ENCODE peak calls at places on chromosome X, in six cellular contexts. Y is body of pancreas, L is suprapubic skin, T is uterus, I is sigmoid colon, X is thyroid gland. J is an unnamed sample.

GRCh38 chrX:136658151-136658550 is 10.2 kb downstream of the CD40LG start:
- DNase-seq in Y (no peak), L (no peak), T (no peak), I (no peak), X (no peak), J (no peak)

GRCh38 chrX:80511969-80512760 is 91.9 kb downstream of the TENT5D start:
- DNase-seq in Y (no peak), L (no peak), T (no peak), I (no peak), X (peak; percentile 4), J (no peak)

GRCh38 chrX:115226929-115227328 is 7.0 kb downstream of the LRCH2 start:
- DNase-seq in Y (no peak), L (no peak), T (no peak), I (no peak), X (peak; percentile 33), J (no peak)

GRCh38 chrX:33188286-33188685 is 23.1 kb downstream of the DMD start:
- DNase-seq in Y (no peak), L (no peak), T (no peak), I (no peak), X (no peak), J (no peak)

GRCh38 chrX:135923353-135923752 is 29.8 kb downstream of the SAGE1 start:
- DNase-seq in Y (no peak), L (no peak), T (no peak), I (no peak), X (no peak), J (no peak)

GRCh38 chrX:46967547-46967946 is 55.3 kb downstream of the JADE3 start:
- DNase-seq in Y (no peak), L (no peak), T (no peak), I (no peak), X (peak; percentile 36), J (no peak)

GRCh38 chrX:118350221-118350620 is 4.3 kb downstream of the WDR44 start:
- DNase-seq in Y (no peak), L (no peak), T (no peak), I (no peak), X (no peak), J (no peak)

GRCh38 chrX:3136161-3136961 is 95.1 kb downstream of the ARSF start:
- DNase-seq in Y (no peak), L (no peak), T (no peak), I (no peak), X (no peak), J (no peak)

GRCh38 chrX:150211988-150212387 is 151.1 kb upstream of the MAMLD1 start:
- DNase-seq in Y (no peak), L (no peak), T (no peak), I (no peak), X (no peak), J (no peak)

GRCh38 chrX:9285342-9285771 is 179.5 kb upstream of the TBL1X start:
- DNase-seq in Y (no peak), L (no peak), T (no peak), I (no peak), X (no peak), J (no peak)

GRCh38 chrX:139596068-139596467 is 65.5 kb downstream of the F9 start:
- DNase-seq in Y (no peak), L (no peak), T (no peak), I (no peak), X (no peak), J (no peak)

GRCh38 chrX:151982217-151982616 is 7.7 kb upstream of the GABRE start:
- DNase-seq in Y (peak; percentile 8), L (no peak), T (no peak), I (no peak), X (no peak), J (no peak)

GRCh38 chrX:29662759-29663503 is 552.4 kb upstream of the MAGEB2 start:
- DNase-seq in Y (no peak), L (no peak), T (no peak), I (no peak), X (no peak), J (no peak)

GRCh38 chrX:22803353-22803752 is 196.4 kb upstream of the DDX53 start:
- DNase-seq in Y (no peak), L (no peak), T (no peak), I (no peak), X (no peak), J (no peak)

GRCh38 chrX:27996132-27996531 is 14.9 kb upstream of the DCAF8L1 start:
- DNase-seq in Y (no peak), L (no peak), T (no peak), I (no peak), X (no peak), J (no peak)

GRCh38 chrX:139802048-139802447 is 94.1 kb upstream of the MCF2 start:
- DNase-seq in Y (no peak), L (no peak), T (no peak), I (no peak), X (no peak), J (no peak)

GRCh38 chrX:109475174-109475891 is 6.6 kb downstream of the GUCY2F start:
- DNase-seq in Y (peak; percentile 50), L (no peak), T (peak; percentile 20), I (no peak), X (peak; percentile 42), J (peak; percentile 25)

GRCh38 chrX:52933976-52934703 is 24.2 kb downstream of the FAM156A start:
- DNase-seq in Y (no peak), L (no peak), T (no peak), I (no peak), X (no peak), J (no peak)

GRCh38 chrX:1860936-1861670 is 246.2 kb downstream of the ASMT start:
- DNase-seq in Y (no peak), L (no peak), T (no peak), I (no peak), X (no peak), J (no peak)

GRCh38 chrX:150683536-150684146 is 9.6 kb upstream of the MTMR1 start:
- DNase-seq in Y (no peak), L (no peak), T (no peak), I (no peak), X (no peak), J (no peak)

GRCh38 chrX:149453911-149454820 is 50.9 kb downstream of the IDS start:
- DNase-seq in Y (no peak), L (no peak), T (no peak), I (no peak), X (no peak), J (no peak)

GRCh38 chrX:49878128-49878833 is 1.0 kb upstream of the USP27X start:
- DNase-seq in Y (no peak), L (no peak), T (peak; percentile 14), I (peak; percentile 66), X (peak; percentile 1), J (no peak)

GRCh38 chrX:119791437-119792231 is at the start of gene RPL39:
- DNase-seq in Y (peak; percentile 91), L (peak; percentile 89), T (peak; percentile 82), I (peak; percentile 92), X (peak; percentile 84), J (peak; percentile 88)
- TF ChIP-seq POLR2A in Y (peak; percentile 85), L (peak; percentile 59), T (peak; percentile 59), I (peak; percentile 29), X (peak; percentile 21), J (peak; percentile 84)

GRCh38 chrX:68833448-68833805 is 4.6 kb downstream of the EFNB1 start:
- DNase-seq in Y (no peak), L (peak; percentile 18), T (peak; percentile 3), I (peak; percentile 51), X (no peak), J (no peak)

GRCh38 chrX:68830486-68831404 is 1.9 kb downstream of the EFNB1 start:
- DNase-seq in Y (no peak), L (peak; percentile 57), T (peak; percentile 14), I (peak; percentile 61), X (no peak), J (no peak)

GRCh38 chrX:68831405-68832100 is 2.7 kb downstream of the EFNB1 start:
- DNase-seq in Y (no peak), L (peak; percentile 15), T (peak; percentile 13), I (peak; percentile 32), X (no peak), J (no peak)

GRCh38 chrX:68832516-68833447 is 4.0 kb downstream of the EFNB1 start:
- DNase-seq in Y (no peak), L (peak; percentile 24), T (peak; percentile 14), I (peak; percentile 58), X (no peak), J (no peak)

GRCh38 chrX:68832101-68832416 is 3.2 kb downstream of the EFNB1 start:
- DNase-seq in Y (peak; percentile 31), L (peak; percentile 80), T (peak; percentile 51), I (peak; percentile 82), X (peak; percentile 64), J (no peak)
- H3K4me1 ChIP-seq in Y (peaks cover 7% of the 10 kb centered on the region), L (peaks cover 39% of the 10 kb centered on the region), T (no peaks in the 10 kb centered on the region), I (peaks cover 9% of the 10 kb centered on the region), X (peaks cover 3% of the 10 kb centered on the region), J (no peaks in the 10 kb centered on the region)

GRCh38 chrX:153954618-153955450 is 10.4 kb upstream of the RENBP start:
- DNase-seq in Y (no peak), L (no peak), T (no peak), I (no peak), X (no peak), J (peak; percentile 23)
- H3K36me3 ChIP-seq in Y (peaks cover 9% of the 10 kb centered on the region), L (peaks cover 88% of the 10 kb centered on the region), T (no peaks in the 10 kb centered on the region), I (peaks cover 61% of the 10 kb centered on the region), X (peaks cover 75% of the 10 kb centered on the region), J (peaks cover 6% of the 10 kb centered on the region)

GRCh38 chrX:15789979-15790765 is at the start of gene ZRSR2:
- DNase-seq in Y (peak; percentile 83), L (peak; percentile 89), T (peak; percentile 84), I (peak; percentile 92), X (peak; percentile 84), J (peak; percentile 91)
- TF ChIP-seq POLR2A in Y (peak; percentile 70), L (peak; percentile 51), T (peak; percentile 56), I (peak; percentile 48), X (no peak), J (peak; percentile 60)

GRCh38 chrX:78333521-78333920 is 6.1 kb upstream of the CYSLTR1 start:
- DNase-seq in Y (no peak), L (no peak), T (no peak), I (no peak), X (no peak), J (no peak)
- H3K4me1 ChIP-seq in Y (no peaks in the 10 kb centered on the region), L (peaks cover 4% of the 10 kb centered on the region), T (no peaks in the 10 kb centered on the region), I (no peaks in the 10 kb centered on the region), X (no peaks in the 10 kb centered on the region), J (no peaks in the 10 kb centered on the region)

DNA sequence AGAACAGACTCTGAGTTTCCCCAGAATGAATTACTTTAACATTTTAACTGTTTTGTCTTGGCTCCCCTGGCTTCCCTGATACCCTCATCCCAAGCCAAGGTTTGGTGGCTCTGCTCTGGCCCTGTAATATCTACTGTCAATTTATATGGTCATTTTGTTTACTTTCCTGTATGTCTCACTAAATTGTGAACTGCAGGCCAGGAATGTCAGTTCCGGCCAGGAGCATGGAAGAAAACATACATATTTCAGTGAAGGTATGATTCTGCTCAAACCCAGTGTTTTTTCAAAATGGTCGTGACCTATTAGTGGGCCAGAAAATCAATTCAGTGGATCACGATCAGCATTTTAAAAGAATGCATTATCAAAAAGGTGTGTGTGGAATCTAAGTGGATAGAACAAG is 1.2 kb downstream of the RPGR start:
- DNase-seq in Y (no peak), L (no peak), T (no peak), I (no peak), X (no peak), J (no peak)
- H3K36me3 ChIP-seq in Y (no peaks in the 10 kb centered on the region), L (no peaks in the 10 kb centered on the region), T (no peaks in the 10 kb centered on the region), I (no peaks in the 10 kb centered on the region), X (no peaks in the 10 kb centered on the region), J (no peaks in the 10 kb centered on the region)

GRCh38 chrX:41084360-41085104 is 713 bp upstream of the USP9X start:
- DNase-seq in Y (peak; percentile 97), L (peak; percentile 96), T (peak; percentile 99), I (peak; percentile 100), X (peak; percentile 96), J (peak; percentile 99)
- TF ChIP-seq POLR2A in Y (peak; percentile 84), L (peak; percentile 63), T (peak; percentile 59), I (peak; percentile 46), X (no peak), J (peak; percentile 76)

J was measured in right lobe of liver.